ENCODE peak calls at places on chromosome 21, in six cellular contexts. T is AG04449, U is left lung, P is heart left ventricle, Z is OCI-LY7, E is dorsolateral prefrontal cortex. X is an unnamed sample.

GRCh38 chr21:38968887-38969543 is 163.3 kb downstream of the ETS2 start:
- DNase-seq in P (no peak), U (no peak), Z (no peak), E (no peak), T (no peak), X (no peak)

GRCh38 chr21:41164981-41165650 is 2.8 kb upstream of the BACE2 start:
- DNase-seq in T (no peak), E (no peak), U (no peak), P (no peak), Z (no peak), X (no peak)

GRCh38 chr21:38985423-38986378 is 180.0 kb downstream of the ETS2 start:
- DNase-seq in T (peak), E (peak), Z (no peak), U (no peak), P (peak), X (no peak)

GRCh38 chr21:46125846-46126301 is 28.0 kb downstream of the COL6A2 start:
- DNase-seq in P (peak), T (no peak), E (peak), Z (no peak), U (peak), X (no peak)

GRCh38 chr21:17270234-17270633 is 242.6 kb upstream of the CXADR start:
- DNase-seq in P (no peak), E (peak), Z (peak), U (no peak), T (no peak), X (no peak)

GRCh38 chr21:37914211-37914900 is 1.9 kb downstream of the KCNJ6 start:
- DNase-seq in Z (no peak), P (peak), T (no peak), E (no peak), U (peak), X (no peak)

GRCh38 chr21:41717573-41718330 is 49.1 kb downstream of the RIPK4 start:
- DNase-seq in E (no peak), T (no peak), Z (no peak), P (no peak), U (no peak), X (no peak)

GRCh38 chr21:38386967-38387366 is 111.3 kb downstream of the ERG start:
- DNase-seq in T (no peak), Z (no peak), U (peak), E (no peak), P (no peak), X (no peak)

GRCh38 chr21:35635261-35635660 is 425.1 kb downstream of the SETD4 start:
- DNase-seq in U (no peak), E (no peak), T (peak), P (no peak), Z (no peak), X (no peak)

GRCh38 chr21:26093094-26093493 is 77.5 kb downstream of the APP start:
- DNase-seq in Z (no peak), E (no peak), U (no peak), P (no peak), T (no peak), X (no peak)

GRCh38 chr21:38352536-38353219 is 95.9 kb downstream of the KCNJ15 start:
- DNase-seq in T (no peak), E (peak), Z (no peak), U (no peak), P (peak), X (no peak)

GRCh38 chr21:27261676-27262075 is 294.8 kb upstream of the ADAMTS5 start:
- DNase-seq in Z (no peak), P (no peak), U (no peak), T (no peak), E (no peak), X (no peak)

GRCh38 chr21:46008893-46009635 is 27.5 kb downstream of the COL6A1 start:
- DNase-seq in P (peak), T (no peak), Z (no peak), U (no peak), E (no peak), X (no peak)

GRCh38 chr21:23886828-23887708 is 1720.2 kb downstream of the MRPL39 start:
- DNase-seq in Z (no peak), U (no peak), T (no peak), E (no peak), P (no peak), X (no peak)

GRCh38 chr21:40568756-40569155 is 278.2 kb downstream of the DSCAM start:
- DNase-seq in U (no peak), Z (no peak), P (no peak), T (no peak), E (no peak), X (no peak)

GRCh38 chr21:41477641-41478318 is 30.2 kb downstream of the TMPRSS2 start:
- DNase-seq in Z (peak), E (peak), T (no peak), P (no peak), U (no peak), X (no peak)

GRCh38 chr21:17758703-17759102 is 60.5 kb downstream of the C21orf91 start:
- DNase-seq in Z (no peak), E (no peak), T (no peak), U (no peak), P (no peak), X (no peak)

GRCh38 chr21:27158967-27159366 is 192.1 kb upstream of the ADAMTS5 start:
- DNase-seq in E (no peak), T (no peak), U (no peak), Z (no peak), P (no peak), X (no peak)

GRCh38 chr21:40852563-40852962 is 5.6 kb upstream of the DSCAM start:
- DNase-seq in U (no peak), T (no peak), E (no peak), Z (no peak), P (no peak), X (no peak)

GRCh38 chr21:27772816-27773215 is 805.9 kb upstream of the ADAMTS5 start:
- DNase-seq in Z (no peak), E (no peak), P (no peak), T (peak), U (no peak), X (no peak)

GRCh38 chr21:18801468-18801867 is 397.9 kb upstream of the TMPRSS15 start:
- DNase-seq in U (no peak), Z (no peak), E (no peak), P (no peak), T (no peak), X (no peak)

GRCh38 chr21:38821248-38821647 is 15.5 kb downstream of the ETS2 start:
- DNase-seq in U (peak), E (no peak), Z (no peak), T (no peak), P (no peak), X (no peak)

GRCh38 chr21:21412096-21412495 is 413.9 kb downstream of the NCAM2 start:
- DNase-seq in T (no peak), E (no peak), P (no peak), U (no peak), Z (no peak), X (no peak)

GRCh38 chr21:32135401-32136363 is 143.2 kb downstream of the MIS18A start:
- DNase-seq in E (peak), Z (no peak), T (no peak), U (no peak), P (no peak), X (peak)

GRCh38 chr21:31666445-31667010 is 7.0 kb downstream of the SOD1 start:
- DNase-seq in U (no peak), T (no peak), Z (no peak), E (no peak), P (no peak), X (no peak)

GRCh38 chr21:39805983-39806382 is 61.0 kb downstream of the IGSF5 start:
- DNase-seq in P (no peak), Z (no peak), E (no peak), U (no peak), T (no peak), X (no peak)

GRCh38 chr21:23452384-23453083 is 2154.7 kb downstream of the MRPL39 start:
- DNase-seq in Z (no peak), U (no peak), P (no peak), E (no peak), T (no peak), X (no peak)

GRCh38 chr21:27564684-27565280 is 597.9 kb upstream of the ADAMTS5 start:
- DNase-seq in E (peak), P (peak), T (no peak), Z (peak), U (no peak), X (no peak)

GRCh38 chr21:26366781-26367180 is 196.2 kb upstream of the APP start:
- DNase-seq in E (no peak), T (no peak), U (no peak), Z (no peak), P (no peak), X (no peak)

GRCh38 chr21:31405638-31406037 is 61.6 kb upstream of the TIAM1 start:
- DNase-seq in U (no peak), Z (no peak), P (no peak), E (no peak), T (no peak), X (no peak)

GRCh38 chr21:17793675-17794123 is 25.5 kb downstream of the C21orf91 start:
- DNase-seq in Z (peak), T (peak), P (no peak), U (no peak), E (no peak), X (no peak)

GRCh38 chr21:16775056-16775455 is 737.8 kb upstream of the CXADR start:
- DNase-seq in E (peak), T (no peak), U (no peak), Z (no peak), P (no peak), X (no peak)

GRCh38 chr21:21547368-21547953 is 549.3 kb downstream of the NCAM2 start:
- DNase-seq in P (no peak), E (no peak), Z (no peak), T (no peak), U (no peak), X (no peak)

GRCh38 chr21:40120944-40121575 is 253.8 kb downstream of the PCP4 start:
- DNase-seq in P (no peak), Z (peak), E (no peak), T (no peak), U (no peak), X (no peak)

GRCh38 chr21:15682182-15682895 is 47.4 kb upstream of the USP25 start:
- DNase-seq in P (no peak), E (no peak), Z (no peak), U (no peak), T (peak), X (no peak)
- H3K4me3 ChIP-seq in P (no peak), E (no peak), Z (no peak), U (no peak), T (no peak), X (no peak)

DNA sequence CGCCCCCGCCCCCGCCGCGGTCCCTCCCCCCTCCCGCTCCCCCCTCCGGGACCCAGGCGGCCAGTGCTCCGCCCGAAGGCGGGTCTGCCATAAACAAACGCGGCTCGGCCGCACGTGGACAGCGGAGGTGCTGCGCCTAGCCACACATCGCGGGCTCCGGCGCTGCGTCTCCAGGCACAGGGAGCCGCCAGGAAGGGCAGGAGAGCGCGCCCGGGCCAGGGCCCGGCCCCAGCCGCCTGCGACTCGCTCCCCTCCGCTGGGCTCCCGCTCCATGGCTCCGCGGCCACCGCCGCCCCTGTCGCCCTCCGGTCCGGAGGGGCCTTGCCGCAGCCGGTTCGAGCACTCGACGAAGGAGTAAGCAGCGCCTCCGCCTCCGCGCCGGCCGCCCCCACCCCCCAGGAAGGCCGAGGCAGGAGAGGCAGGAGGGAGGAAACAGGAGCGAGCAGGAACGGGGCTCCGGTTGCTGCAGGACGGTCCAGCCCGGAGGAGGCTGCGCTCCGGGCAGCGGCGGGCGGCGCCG is at the start of gene SIM2:
- DNase-seq in E (no peak), U (peak), Z (no peak), P (no peak), T (no peak), X (no peak)
- H3K4me3 ChIP-seq in E (peak), U (peak), Z (no peak), P (peak), T (peak), X (no peak)

GRCh38 chr21:29656504-29657227 is 283.1 kb downstream of the GRIK1 start:
- DNase-seq in E (no peak), P (no peak), Z (no peak), U (no peak), T (peak), X (no peak)
- H3K4me3 ChIP-seq in E (no peak), P (no peak), Z (no peak), U (no peak), T (no peak), X (no peak)

DNA sequence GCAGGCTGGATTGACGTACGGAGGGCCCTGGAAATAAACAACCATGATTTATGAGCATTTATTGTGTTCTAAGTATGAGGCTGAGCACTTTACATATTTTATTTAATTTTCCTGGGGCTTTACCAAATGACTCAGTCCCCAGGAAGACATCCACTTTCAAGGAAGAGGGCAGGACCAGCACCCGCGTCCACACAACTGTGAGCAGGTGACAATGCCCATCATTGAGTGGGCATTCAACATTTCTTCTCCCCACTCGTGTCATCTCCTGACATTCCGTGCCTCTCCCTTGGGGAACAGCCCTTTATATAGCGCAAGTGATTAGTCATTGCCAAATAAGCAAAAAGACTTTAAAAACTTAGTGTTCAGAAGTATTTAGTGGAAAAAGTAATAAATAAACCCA is 57.6 kb upstream of the KCNE2 start:
- DNase-seq in T (no peak), P (no peak), E (no peak), Z (no peak), U (no peak), X (no peak)
- H3K4me3 ChIP-seq in T (no peak), P (no peak), E (no peak), Z (no peak), U (no peak), X (no peak)

DNA sequence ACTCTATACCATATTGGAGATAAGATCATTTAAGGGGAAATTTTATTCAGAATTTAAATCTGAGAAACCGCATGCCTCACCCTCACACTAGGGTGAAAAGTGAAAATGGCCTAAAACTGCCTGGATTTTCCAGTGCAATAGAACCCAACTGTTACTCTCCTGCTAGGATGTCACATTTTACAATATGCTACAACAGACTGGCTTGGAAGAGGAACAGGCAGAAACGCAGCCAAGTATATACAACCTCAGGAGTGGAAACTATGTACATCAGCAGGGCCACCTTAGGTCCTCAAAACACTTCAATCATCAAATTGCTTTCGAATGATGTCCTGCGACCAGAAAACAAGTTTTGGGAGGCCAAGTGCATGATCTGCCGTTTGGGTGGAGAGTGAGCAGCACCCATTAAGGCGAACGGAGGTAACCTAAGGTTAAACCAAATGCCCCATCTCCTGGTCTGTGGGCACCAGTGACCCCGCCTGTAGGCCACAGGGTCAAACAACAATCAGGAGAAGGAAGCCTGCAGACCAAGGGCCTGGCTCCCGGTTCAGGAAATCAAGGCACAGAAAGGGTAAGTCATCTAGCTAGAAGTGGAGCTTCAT is 4.9 kb downstream of the RCAN1 start:
- DNase-seq in U (no peak), P (no peak), E (no peak), Z (no peak), T (no peak), X (no peak)
- H3K4me3 ChIP-seq in U (no peak), P (no peak), E (no peak), Z (no peak), T (no peak), X (no peak)

GRCh38 chr21:42923553-42924432 is 1.6 kb downstream of the ERVH48-1 start:
- DNase-seq in U (no peak), Z (peak), E (peak), P (peak), T (peak), X (peak)
- H3K4me3 ChIP-seq in U (no peak), Z (peak), E (peak), P (no peak), T (no peak), X (no peak)

GRCh38 chr21:44931137-44931500 is 8.7 kb upstream of the SLX9 start:
- DNase-seq in E (no peak), U (peak), Z (peak), P (no peak), T (no peak), X (no peak)

GRCh38 chr21:44932366-44933181 is 7.3 kb upstream of the SLX9 start:
- DNase-seq in E (no peak), Z (peak), T (no peak), U (peak), P (peak), X (no peak)

GRCh38 chr21:44933199-44933937 is 6.5 kb upstream of the SLX9 start:
- DNase-seq in T (no peak), P (no peak), E (no peak), Z (no peak), U (no peak), X (no peak)

GRCh38 chr21:44930543-44930981 is 9.3 kb upstream of the SLX9 start:
- DNase-seq in T (no peak), E (no peak), P (no peak), U (peak), Z (peak), X (no peak)

DNA sequence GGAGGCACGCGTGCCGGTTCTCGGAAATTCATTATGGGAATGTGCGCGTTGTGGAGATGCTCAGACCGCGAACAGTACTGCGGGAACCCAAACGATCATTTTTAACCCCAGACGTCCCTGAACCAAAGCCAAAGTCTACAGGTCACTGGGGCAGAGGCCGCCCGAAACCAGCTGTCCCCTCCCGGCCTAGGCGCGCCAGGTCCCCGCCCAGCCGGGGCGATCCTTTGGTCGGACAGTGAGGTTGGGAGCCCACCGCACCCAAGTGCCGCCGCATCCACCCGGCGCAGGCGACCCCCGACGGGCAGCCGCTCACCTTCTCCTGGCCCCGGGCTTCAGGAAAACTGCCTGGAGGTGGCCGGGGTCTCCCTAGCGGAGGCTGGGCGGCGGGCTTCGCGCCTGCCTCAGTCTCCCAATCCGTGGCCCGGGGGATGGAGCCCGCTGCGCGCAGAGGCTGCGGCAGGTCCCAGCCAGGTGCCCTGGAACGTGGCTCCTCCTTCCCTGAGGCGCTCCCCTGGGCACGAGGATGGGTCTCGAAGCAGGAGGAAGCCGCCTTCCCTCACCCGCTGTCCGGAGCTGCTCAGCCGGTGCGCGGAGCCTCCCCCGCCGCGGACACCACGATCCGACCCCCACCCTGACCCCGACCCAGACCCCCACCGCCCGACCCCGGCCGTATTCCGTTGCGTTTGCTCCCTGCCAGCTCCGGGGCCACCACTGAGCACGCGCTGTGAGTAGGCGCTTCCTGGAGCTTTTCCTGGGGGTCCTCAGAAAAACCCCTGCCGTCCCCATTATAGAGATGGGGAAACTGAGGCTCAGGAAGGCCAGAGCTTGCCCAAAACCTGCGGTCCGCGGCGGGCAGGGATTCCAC is 8.1 kb upstream of the SLX9 start:
- DNase-seq in E (no peak), T (no peak), Z (no peak), P (no peak), U (peak), X (no peak)
- H3K4me3 ChIP-seq in E (peak), T (no peak), Z (peak), P (peak), U (peak), X (peak)

X was measured in GM12864.